ENCODE peak calls at places on chromosome 4, in ten cellular contexts. G is GM23248; F is GM04504; U is activated T-cell treated with anti-CD3 and anti-CD28 coated beads, Interleukin-2, amount 50 U/mL, for 72 hours; L is H7; J is body of pancreas; M is left ventricle myocardium superior; H is astrocyte of the spinal cord; Y is NCI-H82; E is iPS DF 6.9. T is an unnamed sample.

GRCh38 chr4:137630252-137630651 is 98.0 kb upstream of the PCDH18 start:
- DNase-seq in F (no peak), J (no peak), L (no peak), Y (no peak), M (no peak), H (no peak), U (no peak), E (no peak), G (no peak), T (no peak)

GRCh38 chr4:14893713-14894112 is 108.6 kb upstream of the CPEB2 start:
- DNase-seq in L (no peak), E (no peak), U (no peak), M (no peak), Y (no peak), G (no peak), F (no peak), H (no peak), J (no peak), T (no peak)

GRCh38 chr4:53591372-53591892 is at the start of gene LNX1:
- DNase-seq in L (peak; percentile 62), J (peak; percentile 100), M (no peak), F (no peak), Y (no peak), G (no peak), H (no peak), U (no peak), E (peak; percentile 70), T (no peak)

GRCh38 chr4:175456131-175456530 is 355.9 kb downstream of the GPM6A start:
- DNase-seq in F (no peak), J (no peak), U (no peak), Y (no peak), L (no peak), H (peak; percentile 34), G (no peak), M (no peak), E (no peak), T (no peak)

GRCh38 chr4:176498857-176499256 is 179.1 kb downstream of the SPCS3 start:
- DNase-seq in L (no peak), J (no peak), F (no peak), H (peak; percentile 8), G (peak; percentile 35), Y (no peak), M (no peak), E (no peak), U (no peak), T (no peak)

GRCh38 chr4:147542229-147542990 is 61.5 kb downstream of the EDNRA start:
- DNase-seq in F (no peak), G (peak; percentile 15), U (no peak), Y (no peak), E (no peak), L (no peak), H (no peak), J (no peak), M (no peak), T (no peak)

GRCh38 chr4:24912252-24913098 is at the start of gene CCDC149:
- DNase-seq in G (peak; percentile 89), F (no peak), J (peak; percentile 95), M (peak; percentile 85), U (peak; percentile 4), E (no peak), L (peak; percentile 92), Y (peak; percentile 91), H (peak; percentile 52), T (no peak)

GRCh38 chr4:8603931-8604330 is 11.4 kb downstream of the CPZ start:
- DNase-seq in Y (no peak), E (no peak), J (no peak), G (no peak), U (no peak), L (no peak), H (no peak), M (no peak), F (no peak), T (no peak)

GRCh38 chr4:88690355-88690754 is 7.3 kb downstream of the NAP1L5 start:
- DNase-seq in F (no peak), H (no peak), J (no peak), G (peak; percentile 77), U (no peak), Y (no peak), M (no peak), E (no peak), L (no peak), T (no peak)

GRCh38 chr4:8771666-8772065 is 100.0 kb downstream of the HMX1 start:
- DNase-seq in J (peak; percentile 2), H (no peak), M (peak; percentile 11), Y (no peak), F (no peak), U (no peak), E (no peak), L (no peak), G (no peak), T (no peak)

GRCh38 chr4:52376107-52376704 is 282.9 kb downstream of the USP46 start:
- DNase-seq in G (peak; percentile 73), M (no peak), E (no peak), L (peak; percentile 22), U (peak; percentile 2), H (peak; percentile 61), Y (peak; percentile 59), F (peak; percentile 26), J (peak; percentile 44), T (peak; percentile 0)